ENCODE peak calls at places on chromosomes 16 and 17, in four cellular contexts. F, S, Q and Z are unnamed samples. For H3K4me1, the result is how much of the 10 kb centered on the place peaks cover.

GRCh38 chr17:28425206-28425605 is 19.2 kb upstream of the SLC46A1 start:
- DNase-seq in S (no peak), Q (no peak), F (no peak), Z (no peak)

GRCh38 chr16:67675579-67675935 is 8.9 kb downstream of the C16orf86 start:
- DNase-seq in F (no peak), S (no peak), Q (no peak), Z (no peak)

GRCh38 chr16:47731252-47731651 is 270.1 kb downstream of the PHKB start:
- DNase-seq in F (peak), Q (no peak), S (no peak), Z (no peak)

GRCh38 chr16:76059186-76059585 is 218.0 kb upstream of the CNTNAP4 start:
- DNase-seq in S (no peak), F (no peak), Q (no peak), Z (no peak)

GRCh38 chr17:33864758-33865229 is 390.3 kb upstream of the CCL2 start:
- DNase-seq in F (no peak), S (no peak), Q (no peak), Z (no peak)

GRCh38 chr16:4679854-4680636 is 13.3 kb upstream of the NUDT16L1 start:
- DNase-seq in S (no peak), F (no peak), Q (peak), Z (no peak)

GRCh38 chr17:44786551-44787081 is 27.8 kb downstream of the ADAM11 start:
- DNase-seq in Q (no peak), S (no peak), F (no peak), Z (no peak)

GRCh38 chr17:39677581-39678339 is 9.5 kb downstream of the PNMT start:
- DNase-seq in F (no peak), S (no peak), Q (no peak), Z (no peak)

GRCh38 chr16:11254913-11255736 is 879 bp downstream of the SOCS1 start:
- DNase-seq in S (no peak), F (peak), Q (no peak), Z (peak)

GRCh38 chr16:12256880-12257279 is 280.3 kb downstream of the SNX29 start:
- DNase-seq in F (no peak), S (no peak), Q (no peak), Z (no peak)

GRCh38 chr17:65231662-65232335 is 94.6 kb downstream of the RGS9 start:
- DNase-seq in Q (peak), F (peak), S (peak), Z (peak)

GRCh38 chr16:28951410-28951943 is 740 bp downstream of the NFATC2IP start:
- DNase-seq in S (peak), F (no peak), Q (no peak), Z (no peak)

GRCh38 chr16:50550035-50550434 is 1.8 kb downstream of the NKD1 start:
- DNase-seq in F (no peak), S (no peak), Q (no peak), Z (no peak)

GRCh38 chr17:27819171-27819544 is 18.8 kb upstream of the NOS2 start:
- DNase-seq in F (no peak), S (no peak), Q (no peak), Z (no peak)

GRCh38 chr16:86554917-86555762 is at the start of gene MTHFSD:
- DNase-seq in F (peak), S (peak), Q (peak), Z (peak)

GRCh38 chr16:11148045-11148444 is 108.0 kb downstream of the SOCS1 start:
- DNase-seq in S (no peak), F (no peak), Q (peak), Z (no peak)

GRCh38 chr16:84863485-84863814 is 43.7 kb downstream of the CRISPLD2 start:
- DNase-seq in F (no peak), Q (no peak), S (no peak), Z (no peak)

GRCh38 chr16:76854234-76854633 is 336.8 kb upstream of the MON1B start:
- DNase-seq in F (no peak), S (peak), Q (no peak), Z (no peak)

GRCh38 chr16:50040028-50040427 is 15.0 kb downstream of the CNEP1R1 start:
- DNase-seq in F (no peak), S (peak), Q (peak), Z (no peak)

GRCh38 chr17:39699818-39700147 is at the start of gene ERBB2:
- DNase-seq in S (peak), F (peak), Q (peak), Z (peak)

GRCh38 chr16:68062910-68063393 is 22.2 kb upstream of the NFATC3 start:
- DNase-seq in S (no peak), F (no peak), Q (no peak), Z (no peak)

GRCh38 chr16:88007321-88007731 is 56.1 kb downstream of the BANP start:
- DNase-seq in Q (no peak), S (no peak), F (no peak), Z (no peak)

GRCh38 chr17:18108400-18109312 is at the start of gene MYO15A:
- DNase-seq in Q (no peak), S (no peak), F (no peak), Z (no peak)

GRCh38 chr17:68351395-68351794 is 60.1 kb downstream of the ARSG start:
- DNase-seq in F (no peak), Q (no peak), S (no peak), Z (no peak)

GRCh38 chr16:3112058-3112880 is at the start of gene ZNF205:
- DNase-seq in Q (peak), S (peak), F (peak), Z (peak)

GRCh38 chr16:24540575-24541240 is 1.3 kb downstream of the RBBP6 start:
- DNase-seq in S (peak), Q (no peak), F (peak), Z (peak)

GRCh38 chr17:59428896-59429460 is 97.5 kb downstream of the YPEL2 start:
- DNase-seq in S (no peak), Q (no peak), F (no peak), Z (no peak)
- H2AFZ ChIP-seq in S (no peak), Q (no peak), F (no peak), Z (no peak)

DNA sequence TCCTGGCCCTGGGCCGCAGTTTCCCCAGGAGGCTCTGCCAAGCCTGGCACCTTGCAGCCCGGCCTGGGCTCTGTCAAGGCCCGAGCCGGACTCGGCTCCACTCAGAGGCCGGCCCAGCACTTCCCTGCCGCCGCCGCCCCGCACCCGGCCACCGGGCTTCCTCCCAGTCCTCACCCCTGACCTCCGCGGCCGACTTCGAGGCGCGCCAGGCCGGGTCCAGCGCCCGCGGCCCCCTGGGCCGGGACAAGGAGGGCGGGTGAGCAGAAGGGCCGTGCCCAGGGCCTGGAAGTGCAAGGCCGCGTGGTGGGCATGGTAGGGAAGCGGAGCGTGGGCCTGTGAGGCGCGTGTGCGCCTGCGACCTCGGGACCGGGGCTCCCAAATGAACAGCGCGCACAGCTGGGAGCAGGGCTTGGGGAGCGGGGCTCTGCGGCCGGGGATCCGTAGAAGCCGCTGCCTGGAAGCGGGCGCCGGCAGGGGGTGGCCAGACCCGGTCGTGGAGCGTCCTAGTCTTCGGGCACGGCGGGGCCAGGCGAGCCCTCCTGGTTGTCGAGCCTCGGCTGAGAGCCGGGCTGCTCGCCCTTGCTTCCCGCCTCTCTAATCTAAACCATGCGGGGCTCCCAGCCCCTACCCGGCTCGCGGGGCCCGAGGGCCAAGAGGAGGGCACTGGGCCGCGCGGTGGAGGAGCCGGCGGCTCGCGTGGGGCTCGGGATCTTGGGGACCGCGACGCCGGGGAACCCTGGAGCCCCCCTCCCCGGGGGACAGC is 503 bp upstream of the TBX4 start:
- DNase-seq in S (peak), Q (no peak), F (no peak), Z (peak)
- H3K4me3 ChIP-seq in S (peak), Q (no peak), F (peak), Z (peak)

GRCh38 chr16:74829637-74830036 is 55.0 kb upstream of the FA2H start:
- DNase-seq in F (peak), S (no peak), Q (no peak), Z (no peak)
- H3K4me1 ChIP-seq in F (under half), S (under half), Q (under half), Z (under half)

GRCh38 chr16:23092072-23092800 is 57.0 kb downstream of the USP31 start:
- DNase-seq in Q (no peak), S (no peak), F (no peak), Z (no peak)

GRCh38 chr16:23092801-23093117 is 56.5 kb downstream of the USP31 start:
- DNase-seq in S (no peak), Q (no peak), F (no peak), Z (no peak)

GRCh38 chr16:23088018-23088417 is 61.2 kb downstream of the USP31 start:
- DNase-seq in Q (no peak), F (no peak), S (no peak), Z (no peak)

GRCh38 chr16:23085949-23086348 is 63.3 kb downstream of the USP31 start:
- DNase-seq in Q (no peak), F (no peak), S (no peak), Z (no peak)

DNA sequence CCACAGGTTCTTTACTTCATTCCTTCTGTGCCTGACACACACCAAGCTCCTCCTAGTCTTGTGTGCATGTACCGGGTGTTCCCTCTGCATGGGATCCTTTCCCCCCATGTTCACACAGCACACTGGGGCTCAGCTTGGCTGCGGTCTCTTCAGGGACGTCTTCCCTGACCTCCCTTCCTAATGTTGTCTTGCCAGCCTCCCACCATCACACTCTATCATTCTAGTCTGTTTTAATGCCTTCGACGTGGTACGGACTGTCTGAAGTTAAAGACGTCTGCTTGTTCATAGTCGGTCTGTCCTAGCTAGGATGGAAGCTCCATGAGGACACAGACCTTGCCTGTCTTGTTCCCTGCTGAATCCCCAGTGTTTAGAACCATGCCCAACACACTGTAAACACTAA is 60.1 kb downstream of the USP31 start:
- DNase-seq in Q (no peak), S (no peak), F (no peak), Z (no peak)
- H2AFZ ChIP-seq in Q (no peak), S (no peak), F (no peak), Z (no peak)

DNA sequence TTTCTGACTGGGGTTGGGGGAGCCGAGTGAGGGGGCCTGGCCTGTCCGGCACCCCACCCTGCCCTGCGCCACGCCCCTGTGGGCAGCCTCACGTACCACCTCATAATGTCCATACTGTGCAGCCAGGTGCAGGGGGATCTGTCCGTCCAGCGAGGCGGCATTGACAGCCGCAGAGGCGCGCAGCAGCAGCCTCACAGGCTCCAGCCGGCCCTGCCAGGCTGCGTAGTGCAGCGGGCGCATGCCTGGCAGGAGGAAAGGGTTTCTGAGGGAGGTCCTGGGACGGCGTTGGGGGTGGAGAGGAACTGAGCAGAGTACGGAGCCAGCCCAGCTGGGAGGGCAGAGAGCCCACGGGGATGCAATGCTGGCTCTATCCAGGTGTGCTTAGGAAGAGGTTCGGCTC is 8.4 kb downstream of the CASKIN2 start:
- DNase-seq in Q (no peak), F (no peak), S (no peak), Z (no peak)
- H3K4me3 ChIP-seq in Q (no peak), F (no peak), S (no peak), Z (no peak)

GRCh38 chr16:70687172-70687531 is 1.3 kb upstream of the MTSS2 start:
- DNase-seq in S (no peak), F (no peak), Q (no peak), Z (no peak)
- H3K4me1 ChIP-seq in S (under half), F (half or more), Q (under half), Z (under half)

GRCh38 chr17:50916026-50916707 is 50.0 kb upstream of the TOB1 start:
- DNase-seq in Q (peak), S (no peak), F (no peak), Z (no peak)

GRCh38 chr17:50918071-50918932 is 52.1 kb upstream of the TOB1 start:
- DNase-seq in F (no peak), S (no peak), Q (no peak), Z (no peak)

GRCh38 chr17:50916708-50917417 is 50.7 kb upstream of the TOB1 start:
- DNase-seq in Q (no peak), S (no peak), F (no peak), Z (no peak)

GRCh38 chr17:50918933-50919296 is 52.8 kb upstream of the TOB1 start:
- DNase-seq in S (no peak), Q (no peak), F (peak), Z (no peak)

DNA sequence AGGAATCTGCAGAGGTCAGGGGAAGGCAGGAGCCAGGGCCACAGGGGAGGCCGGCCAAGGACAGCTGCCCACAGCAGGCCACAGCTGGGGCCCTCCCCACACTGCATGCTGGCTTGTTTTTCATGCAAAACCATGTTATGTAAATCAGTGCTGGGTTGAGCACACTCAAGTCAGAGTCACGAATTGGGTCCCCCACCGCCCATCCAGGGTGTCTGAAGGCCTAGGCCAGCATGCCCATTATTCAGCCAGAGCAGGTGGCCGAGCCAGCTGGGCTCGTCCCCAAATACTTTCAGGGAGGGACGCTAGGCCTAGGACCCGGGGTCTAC is 51.2 kb upstream of the TOB1 start:
- DNase-seq in S (no peak), F (no peak), Q (no peak), Z (peak)
- H2AFZ ChIP-seq in S (peak), F (no peak), Q (no peak), Z (no peak)

GRCh38 chr17:71740866-71741265 is 380.0 kb upstream of the SOX9 start:
- DNase-seq in S (no peak), Q (no peak), F (no peak), Z (no peak)
- H3K4me3 ChIP-seq in S (no peak), Q (no peak), F (no peak), Z (no peak)

DNA sequence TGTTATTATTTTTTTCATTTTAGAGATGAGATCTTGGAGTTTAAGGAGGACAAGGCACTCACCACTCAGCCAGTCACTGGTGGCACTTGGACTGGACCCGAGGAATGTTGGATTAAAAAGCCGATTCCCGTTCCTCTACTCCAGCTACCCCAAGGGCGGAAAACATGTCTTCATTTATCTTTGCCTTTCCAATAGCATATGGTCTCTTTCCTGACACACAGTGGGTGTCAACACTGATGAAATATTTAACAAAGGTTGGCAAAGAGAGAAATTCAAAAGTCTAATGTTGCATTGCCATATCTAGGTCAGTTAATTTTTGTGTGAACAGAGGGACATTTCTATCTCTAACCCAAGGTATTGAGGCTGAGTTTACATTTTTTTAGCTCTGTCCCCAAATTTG is 459.7 kb downstream of the RBFOX1 start:
- DNase-seq in Q (no peak), F (no peak), S (no peak), Z (no peak)
- H3K4me1 ChIP-seq in Q (under half), F (under half), S (under half), Z (under half)

GRCh38 chr16:89170346-89171215 is 967 bp upstream of the CDH15 start:
- DNase-seq in F (no peak), S (peak), Q (peak), Z (no peak)
- H2AFZ ChIP-seq in F (no peak), S (peak), Q (no peak), Z (no peak)